ENCODE peak calls at places on chromosomes 7 and 10, in five cellular contexts. B, L, W, U and R are unnamed samples.
A peak's percentile ranks its signal among the peaks of the same experiment; 100 is the strongest.

GRCh38 chr7:100066953-100067352 is 14.6 kb downstream of the ZNF3 start:
- DNase-seq in B (no peak), L (no peak), W (no peak), U (no peak), R (no peak)

GRCh38 chr7:135188298-135188984 is 17.9 kb upstream of the CYREN start:
- DNase-seq in B (no peak), L (no peak), W (no peak), U (no peak), R (peak; percentile 41)

GRCh38 chr10:132496360-132497082 is 41.1 kb upstream of the INPP5A start:
- DNase-seq in B (no peak), L (no peak), W (no peak), U (no peak), R (no peak)

GRCh38 chr10:29177266-29177832 is 111.5 kb upstream of the LYZL1 start:
- DNase-seq in B (no peak), L (no peak), W (no peak), U (no peak), R (no peak)

GRCh38 chr7:1843271-1843861 is 173.3 kb downstream of the ELFN1 start:
- DNase-seq in B (no peak), L (no peak), W (no peak), U (peak; percentile 58), R (no peak)

GRCh38 chr10:4503076-4503475 is 322.9 kb upstream of the AKR1E2 start:
- DNase-seq in B (no peak), L (no peak), W (no peak), U (no peak), R (no peak)

GRCh38 chr10:51321968-51322367 is 247.7 kb downstream of the PRKG1 start:
- DNase-seq in B (no peak), L (no peak), W (no peak), U (no peak), R (no peak)

GRCh38 chr10:21926949-21927348 is 76.6 kb downstream of the DNAJC1 start:
- DNase-seq in B (no peak), L (no peak), W (no peak), U (peak; percentile 58), R (no peak)

GRCh38 chr10:13296476-13296875 is 3.4 kb downstream of the PHYH start:
- DNase-seq in B (no peak), L (no peak), W (no peak), U (no peak), R (no peak)

GRCh38 chr7:120941064-120941463 is 9.5 kb upstream of the ING3 start:
- DNase-seq in B (no peak), L (no peak), W (no peak), U (no peak), R (no peak)

GRCh38 chr7:27693794-27694193 is 31.1 kb upstream of the HIBADH start:
- DNase-seq in B (no peak), L (no peak), W (no peak), U (no peak), R (no peak)

GRCh38 chr7:2399848-2400587 is 3.4 kb upstream of the CHST12 start:
- DNase-seq in B (no peak), L (peak; percentile 91), W (no peak), U (peak; percentile 88), R (no peak)

GRCh38 chr10:72026251-72026650 is 62.1 kb downstream of the CHST3 start:
- DNase-seq in B (no peak), L (no peak), W (no peak), U (no peak), R (no peak)

GRCh38 chr7:80386686-80387085 is 125.2 kb downstream of the GNAT3 start:
- DNase-seq in B (no peak), L (no peak), W (no peak), U (no peak), R (no peak)

GRCh38 chr7:126696639-126697038 is 556.1 kb downstream of the GRM8 start:
- DNase-seq in B (no peak), L (no peak), W (no peak), U (no peak), R (no peak)

GRCh38 chr10:103470755-103471653 is 8.0 kb downstream of the CALHM3 start:
- DNase-seq in B (peak; percentile 36), L (no peak), W (no peak), U (no peak), R (peak; percentile 70)

GRCh38 chr7:80795174-80795573 is 123.7 kb downstream of the SEMA3C start:
- DNase-seq in B (no peak), L (no peak), W (no peak), U (no peak), R (no peak)

GRCh38 chr7:66631471-66631870 is 2.8 kb downstream of the KCTD7 start:
- DNase-seq in B (no peak), L (no peak), W (no peak), U (no peak), R (no peak)